ENCODE peak calls at places on chromosomes 1 and 21, in six cellular contexts. One of them, this sample, is unnamed.

GRCh38 chr1:55064071-55064581 is 24.8 kb downstream of the PCSK9 start:
- DNase-seq in psoas muscle: no peak
- DNase-seq in GM20000: peak; percentile 16
- DNase-seq in T1000: peak; percentile 37
- DNase-seq in NCI-H510A treated with DMSO at 0.1 percent for 48 hours: no peak
- DNase-seq in activated gamma-delta T cell treated with anti-CD3 and anti-CD28 coated beads, Interleukin-2, amount 50 U/mL, for 16 hours: no peak
- DNase-seq in this sample: peak; percentile 80

GRCh38 chr1:29478046-29478791 is 241.9 kb downstream of the PTPRU start:
- DNase-seq in psoas muscle: no peak
- DNase-seq in NCI-H510A treated with DMSO at 0.1 percent for 48 hours: no peak
- DNase-seq in GM20000: no peak
- DNase-seq in T1000: no peak
- DNase-seq in activated gamma-delta T cell treated with anti-CD3 and anti-CD28 coated beads, Interleukin-2, amount 50 U/mL, for 16 hours: no peak
- DNase-seq in this sample: no peak

GRCh38 chr1:213362598-213362997 is 311.6 kb downstream of the RPS6KC1 start:
- DNase-seq in T1000: no peak
- DNase-seq in GM20000: no peak
- DNase-seq in psoas muscle: no peak
- DNase-seq in activated gamma-delta T cell treated with anti-CD3 and anti-CD28 coated beads, Interleukin-2, amount 50 U/mL, for 16 hours: no peak
- DNase-seq in NCI-H510A treated with DMSO at 0.1 percent for 48 hours: no peak
- DNase-seq in this sample: no peak

GRCh38 chr1:205245096-205245495 is 17.4 kb downstream of the TMCC2 start:
- DNase-seq in GM20000: no peak
- DNase-seq in psoas muscle: no peak
- DNase-seq in activated gamma-delta T cell treated with anti-CD3 and anti-CD28 coated beads, Interleukin-2, amount 50 U/mL, for 16 hours: no peak
- DNase-seq in T1000: no peak
- DNase-seq in NCI-H510A treated with DMSO at 0.1 percent for 48 hours: no peak
- DNase-seq in this sample: no peak

GRCh38 chr1:118487091-118487490 is 302.1 kb upstream of the SPAG17 start:
- DNase-seq in psoas muscle: no peak
- DNase-seq in activated gamma-delta T cell treated with anti-CD3 and anti-CD28 coated beads, Interleukin-2, amount 50 U/mL, for 16 hours: no peak
- DNase-seq in T1000: no peak
- DNase-seq in GM20000: no peak
- DNase-seq in NCI-H510A treated with DMSO at 0.1 percent for 48 hours: no peak
- DNase-seq in this sample: no peak

GRCh38 chr1:22111620-22112019 is 31.3 kb downstream of the WNT4 start:
- DNase-seq in psoas muscle: no peak
- DNase-seq in NCI-H510A treated with DMSO at 0.1 percent for 48 hours: no peak
- DNase-seq in T1000: no peak
- DNase-seq in GM20000: no peak
- DNase-seq in activated gamma-delta T cell treated with anti-CD3 and anti-CD28 coated beads, Interleukin-2, amount 50 U/mL, for 16 hours: no peak
- DNase-seq in this sample: no peak

GRCh38 chr1:92030701-92031107 is 919 bp downstream of the EPHX4 start:
- DNase-seq in psoas muscle: no peak
- DNase-seq in GM20000: no peak
- DNase-seq in NCI-H510A treated with DMSO at 0.1 percent for 48 hours: peak; percentile 35
- DNase-seq in activated gamma-delta T cell treated with anti-CD3 and anti-CD28 coated beads, Interleukin-2, amount 50 U/mL, for 16 hours: no peak
- DNase-seq in T1000: peak; percentile 29
- DNase-seq in this sample: no peak

GRCh38 chr1:2548068-2548589 is 8.0 kb upstream of the TNFRSF14 start:
- DNase-seq in psoas muscle: peak; percentile 90
- DNase-seq in GM20000: peak; percentile 80
- DNase-seq in T1000: peak; percentile 63
- DNase-seq in NCI-H510A treated with DMSO at 0.1 percent for 48 hours: peak; percentile 91
- DNase-seq in activated gamma-delta T cell treated with anti-CD3 and anti-CD28 coated beads, Interleukin-2, amount 50 U/mL, for 16 hours: peak; percentile 72
- DNase-seq in this sample: peak; percentile 87

GRCh38 chr21:44911384-44912157 is 9.1 kb downstream of the ITGB2 start:
- DNase-seq in NCI-H510A treated with DMSO at 0.1 percent for 48 hours: no peak
- DNase-seq in T1000: no peak
- DNase-seq in psoas muscle: peak; percentile 79
- DNase-seq in GM20000: peak; percentile 58
- DNase-seq in activated gamma-delta T cell treated with anti-CD3 and anti-CD28 coated beads, Interleukin-2, amount 50 U/mL, for 16 hours: peak; percentile 45
- DNase-seq in this sample: no peak